ENCODE peak calls at places on chromosomes 6 and 20, in ten cellular contexts. R, J, W, S, O, Z, A, C, F and L are unnamed samples.
A peak's percentile ranks its signal among the peaks of the same experiment; 100 is the strongest.

GRCh38 chr6:156731436-156731835 is 45.7 kb upstream of the ARID1B start:
- DNase-seq in R (no peak), J (no peak), W (no peak), S (no peak), O (no peak), Z (no peak), A (no peak), C (peak; percentile 12), F (peak; percentile 92), L (peak; percentile 29)

GRCh38 chr6:55568779-55569439 is 10.1 kb downstream of the HMGCLL1 start:
- DNase-seq in R (peak; percentile 40), J (no peak), W (no peak), S (no peak), O (no peak), Z (no peak), A (no peak), C (no peak), F (no peak), L (no peak)

GRCh38 chr6:157885211-157885788 is 62.3 kb downstream of the SNX9 start:
- DNase-seq in R (no peak), J (peak; percentile 19), W (no peak), S (no peak), O (no peak), Z (no peak), A (peak; percentile 44), C (no peak), F (no peak), L (no peak)

GRCh38 chr20:54113553-54113952 is 43.2 kb upstream of the BCAS1 start:
- DNase-seq in R (no peak), J (no peak), W (no peak), S (peak; percentile 76), O (no peak), Z (no peak), A (no peak), C (peak; percentile 63), F (no peak), L (no peak)

GRCh38 chr20:36128463-36129176 is 25.9 kb upstream of the EPB41L1 start:
- DNase-seq in R (no peak), J (no peak), W (no peak), S (no peak), O (no peak), Z (no peak), A (no peak), C (peak; percentile 45), F (peak; percentile 98), L (peak; percentile 61)

GRCh38 chr6:106556368-106556960 is 72.8 kb downstream of the RTN4IP1 start:
- DNase-seq in R (no peak), J (no peak), W (no peak), S (no peak), O (no peak), Z (no peak), A (no peak), C (peak; percentile 26), F (peak; percentile 54), L (peak; percentile 68)

GRCh38 chr6:40535105-40535783 is 51.9 kb downstream of the LRFN2 start:
- DNase-seq in R (no peak), J (no peak), W (peak; percentile 23), S (no peak), O (no peak), Z (no peak), A (no peak), C (no peak), F (no peak), L (no peak)

GRCh38 chr20:57621426-57622200 is 1.4 kb upstream of the ZBP1 start:
- DNase-seq in R (no peak), J (no peak), W (no peak), S (no peak), O (no peak), Z (no peak), A (no peak), C (no peak), F (no peak), L (no peak)

GRCh38 chr6:44646355-44646754 is 258.8 kb downstream of the CDC5L start:
- DNase-seq in R (no peak), J (no peak), W (no peak), S (no peak), O (no peak), Z (no peak), A (no peak), C (no peak), F (peak; percentile 93), L (peak; percentile 79)

GRCh38 chr6:60668428-60668827 is 1617.6 kb downstream of the KHDRBS2 start:
- DNase-seq in R (no peak), J (no peak), W (no peak), S (no peak), O (no peak), Z (no peak), A (no peak), C (no peak), F (no peak), L (no peak)

GRCh38 chr6:41135062-41135832 is 18.9 kb downstream of the TREML1 start:
- DNase-seq in R (no peak), J (no peak), W (no peak), S (no peak), O (no peak), Z (no peak), A (no peak), C (no peak), F (no peak), L (no peak)

GRCh38 chr6:76876922-76877553 is 586.3 kb downstream of the HTR1B start:
- DNase-seq in R (peak; percentile 26), J (no peak), W (no peak), S (peak; percentile 33), O (peak; percentile 37), Z (no peak), A (no peak), C (peak; percentile 10), F (peak; percentile 35), L (peak; percentile 77)

GRCh38 chr6:122069933-122070332 is 329.5 kb upstream of the HSF2 start:
- DNase-seq in R (no peak), J (no peak), W (no peak), S (no peak), O (no peak), Z (no peak), A (no peak), C (no peak), F (peak; percentile 32), L (no peak)

GRCh38 chr6:113011803-113012202 is 664.7 kb downstream of the RFPL4B start:
- DNase-seq in R (no peak), J (no peak), W (no peak), S (no peak), O (no peak), Z (no peak), A (no peak), C (no peak), F (peak; percentile 36), L (peak; percentile 83)

GRCh38 chr6:16227048-16227562 is 11.3 kb upstream of the GMPR start:
- DNase-seq in R (no peak), J (no peak), W (no peak), S (no peak), O (no peak), Z (no peak), A (no peak), C (no peak), F (no peak), L (no peak)

GRCh38 chr6:16227605-16228004 is 10.8 kb upstream of the GMPR start:
- DNase-seq in R (no peak), J (no peak), W (no peak), S (no peak), O (no peak), Z (no peak), A (no peak), C (no peak), F (no peak), L (no peak)

GRCh38 chr6:16228043-16228442 is 10.3 kb upstream of the GMPR start:
- DNase-seq in R (no peak), J (no peak), W (no peak), S (no peak), O (no peak), Z (no peak), A (no peak), C (no peak), F (no peak), L (no peak)

GRCh38 chr6:16229710-16230109 is 8.7 kb upstream of the GMPR start:
- DNase-seq in R (no peak), J (no peak), W (peak; percentile 49), S (no peak), O (no peak), Z (no peak), A (no peak), C (no peak), F (no peak), L (peak; percentile 21)

GRCh38 chr6:16228709-16229665 is 9.4 kb upstream of the GMPR start:
- DNase-seq in R (no peak), J (no peak), W (no peak), S (peak; percentile 18), O (no peak), Z (no peak), A (no peak), C (no peak), F (no peak), L (peak; percentile 32)
- H3K4me3 ChIP-seq in R (peak overlapping the region; percentile 16), J (no peak overlapping the region), W (peak overlapping the region; percentile 14), S (no peak overlapping the region), O (peak overlapping the region; percentile 15), Z (peak overlapping the region; percentile 50), A (peak overlapping the region; percentile 12), C (no peak overlapping the region), F (no peak overlapping the region), L (peak overlapping the region; percentile 28)

GRCh38 chr6:47016236-47016635 is 25.9 kb downstream of the ADGRF1 start:
- DNase-seq in R (no peak), J (no peak), W (no peak), S (no peak), O (no peak), Z (no peak), A (no peak), C (no peak), F (no peak), L (no peak)
- TF ChIP-seq CTCF in R (no peak), J (no peak), W (no peak), S (no peak), O (no peak), Z (no peak), A (no peak), C (no peak), F (no peak), L (no peak)

GRCh38 chr6:36980876-36981619 is 4.9 kb downstream of the MTCH1 start:
- DNase-seq in R (no peak), J (no peak), W (no peak), S (no peak), O (no peak), Z (no peak), A (no peak), C (no peak), F (no peak), L (no peak)
- H3K4me3 ChIP-seq in R (no peak overlapping the region), J (no peak overlapping the region), W (no peak overlapping the region), S (no peak overlapping the region), O (no peak overlapping the region), Z (no peak overlapping the region), A (no peak overlapping the region), C (no peak overlapping the region), F (no peak overlapping the region), L (no peak overlapping the region)

DNA sequence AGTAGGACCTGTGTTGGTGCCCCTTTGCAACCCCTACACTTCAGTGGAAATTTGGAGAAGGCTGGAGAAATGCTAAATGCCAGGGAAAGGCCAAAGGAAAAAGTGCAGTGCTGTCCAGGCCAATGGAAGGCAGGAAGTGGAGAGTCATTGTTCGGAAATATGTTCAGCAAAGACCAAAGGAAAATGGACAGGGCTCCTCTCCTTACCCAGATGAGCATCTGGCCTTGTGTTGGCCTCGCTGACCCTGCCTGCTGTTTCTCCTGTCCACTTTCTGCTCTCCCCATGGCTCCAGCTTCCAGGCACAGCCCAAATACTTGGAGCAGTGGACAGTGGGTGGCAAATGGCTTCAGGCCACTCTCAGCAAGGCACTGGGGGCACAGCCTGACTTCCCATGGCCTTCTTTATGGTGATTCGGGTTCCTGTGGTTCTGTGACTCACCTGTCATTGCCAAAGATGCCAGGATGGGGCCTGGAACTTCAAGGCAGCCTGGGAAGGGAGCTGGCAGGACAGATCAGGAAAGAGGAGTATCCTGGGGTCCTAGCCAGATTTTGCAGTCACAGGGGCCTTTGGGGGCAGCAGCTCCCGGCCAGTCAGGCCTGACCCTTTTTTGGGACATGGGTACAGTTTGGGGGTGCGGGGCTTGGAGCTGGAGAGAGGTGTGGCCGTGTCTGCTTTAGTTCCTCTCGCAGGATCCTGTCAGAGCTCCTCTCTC is 190.9 kb upstream of the SLC24A3 start:
- DNase-seq in R (no peak), J (no peak), W (no peak), S (no peak), O (no peak), Z (no peak), A (no peak), C (no peak), F (no peak), L (no peak)
- TF ChIP-seq CTCF in R (no peak), J (no peak), W (no peak), S (no peak), O (no peak), Z (no peak), A (no peak), C (no peak), F (no peak), L (no peak)